ENCODE peak calls at places on chromosomes 3 and 15, in six cellular contexts. One of them, this sample, is unnamed.

GRCh38 chr3:156674911-156675743 is 737 bp downstream of the TIPARP start:
- DNase-seq in A172: peak; percentile 13
- DNase-seq in cardiac fibroblast: peak; percentile 75
- DNase-seq in H9: peak; percentile 45
- DNase-seq in DMS153: no peak
- DNase-seq in adrenal gland: peak; percentile 64
- DNase-seq in this sample: no peak

GRCh38 chr15:68995754-68996141 is 18.7 kb upstream of the NOX5 start:
- DNase-seq in A172: no peak
- DNase-seq in cardiac fibroblast: no peak
- DNase-seq in H9: no peak
- DNase-seq in DMS153: no peak
- DNase-seq in adrenal gland: no peak
- DNase-seq in this sample: no peak

GRCh38 chr3:43207628-43208085 is 78.7 kb upstream of the SNRK start:
- DNase-seq in A172: peak; percentile 58
- DNase-seq in cardiac fibroblast: no peak
- DNase-seq in H9: no peak
- DNase-seq in DMS153: no peak
- DNase-seq in adrenal gland: no peak
- DNase-seq in this sample: no peak

GRCh38 chr15:78210349-78210717 is 24.0 kb downstream of the ACSBG1 start:
- DNase-seq in A172: no peak
- DNase-seq in cardiac fibroblast: no peak
- DNase-seq in H9: no peak
- DNase-seq in DMS153: no peak
- DNase-seq in adrenal gland: peak; percentile 35
- DNase-seq in this sample: no peak

GRCh38 chr15:48442011-48442410 is 110.8 kb downstream of the DUT start:
- DNase-seq in A172: no peak
- DNase-seq in cardiac fibroblast: no peak
- DNase-seq in H9: no peak
- DNase-seq in DMS153: no peak
- DNase-seq in adrenal gland: no peak
- DNase-seq in this sample: no peak

GRCh38 chr3:136171097-136171542 is 25.0 kb downstream of the MSL2 start:
- DNase-seq in A172: peak; percentile 27
- DNase-seq in cardiac fibroblast: no peak
- DNase-seq in H9: no peak
- DNase-seq in DMS153: no peak
- DNase-seq in adrenal gland: no peak
- DNase-seq in this sample: no peak

GRCh38 chr15:41115088-41115651 is 910 bp downstream of the INO80 start:
- DNase-seq in A172: peak; percentile 11
- DNase-seq in cardiac fibroblast: peak; percentile 49
- DNase-seq in H9: peak; percentile 28
- DNase-seq in DMS153: no peak
- DNase-seq in adrenal gland: no peak
- DNase-seq in this sample: no peak

GRCh38 chr3:18649666-18650363 is 224.7 kb upstream of the SATB1 start:
- DNase-seq in A172: no peak
- DNase-seq in cardiac fibroblast: no peak
- DNase-seq in H9: no peak
- DNase-seq in DMS153: no peak
- DNase-seq in adrenal gland: no peak
- DNase-seq in this sample: no peak

GRCh38 chr15:35281515-35281914 is 196.4 kb upstream of the NANOGP8 start:
- DNase-seq in A172: peak; percentile 22
- DNase-seq in cardiac fibroblast: no peak
- DNase-seq in H9: no peak
- DNase-seq in DMS153: no peak
- DNase-seq in adrenal gland: no peak
- DNase-seq in this sample: no peak